ENCODE peak calls at places on chromosomes 2 and 18, in seven cellular contexts. One of them, this sample, is unnamed.

GRCh38 chr18:76817888-76818611 is 4.3 kb upstream of the ZNF236 start:
- DNase-seq in A549: no peak
- DNase-seq in AG04449: no peak
- DNase-seq in astrocyte of the cerebellum: no peak
- DNase-seq in pancreas: peak
- DNase-seq in BE2C: no peak
- DNase-seq in HCT116: no peak
- DNase-seq in this sample: no peak

GRCh38 chr2:70140978-70141753 is 49.7 kb downstream of the C2orf42 start:
- DNase-seq in A549: no peak
- DNase-seq in AG04449: no peak
- DNase-seq in astrocyte of the cerebellum: no peak
- DNase-seq in pancreas: peak
- DNase-seq in BE2C: peak
- DNase-seq in HCT116: peak
- DNase-seq in this sample: no peak

GRCh38 chr2:3427272-3427671 is 47.8 kb downstream of the TRAPPC12 start:
- DNase-seq in A549: no peak
- DNase-seq in AG04449: no peak
- DNase-seq in astrocyte of the cerebellum: no peak
- DNase-seq in pancreas: no peak
- DNase-seq in BE2C: no peak
- DNase-seq in HCT116: no peak
- DNase-seq in this sample: no peak

GRCh38 chr2:73106791-73107190 is 6.0 kb downstream of the RAB11FIP5 start:
- DNase-seq in A549: no peak
- DNase-seq in AG04449: no peak
- DNase-seq in astrocyte of the cerebellum: no peak
- DNase-seq in pancreas: no peak
- DNase-seq in BE2C: no peak
- DNase-seq in HCT116: no peak
- DNase-seq in this sample: no peak

GRCh38 chr2:240565267-240566202 is 2.7 kb upstream of the RNPEPL1 start:
- DNase-seq in A549: peak
- DNase-seq in AG04449: no peak
- DNase-seq in astrocyte of the cerebellum: no peak
- DNase-seq in pancreas: peak
- DNase-seq in BE2C: peak
- DNase-seq in HCT116: peak
- DNase-seq in this sample: no peak

GRCh38 chr2:34849827-34850226 is 1250.7 kb upstream of the FAM98A start:
- DNase-seq in A549: no peak
- DNase-seq in AG04449: no peak
- DNase-seq in astrocyte of the cerebellum: no peak
- DNase-seq in pancreas: no peak
- DNase-seq in BE2C: no peak
- DNase-seq in HCT116: no peak
- DNase-seq in this sample: no peak

GRCh38 chr18:3449702-3450357 is at the start of gene TGIF1:
- DNase-seq in A549: no peak
- DNase-seq in AG04449: no peak
- DNase-seq in astrocyte of the cerebellum: no peak
- DNase-seq in pancreas: peak
- DNase-seq in BE2C: no peak
- DNase-seq in HCT116: peak
- DNase-seq in this sample: peak

GRCh38 chr2:139652385-139652784 is 872.2 kb upstream of the NXPH2 start:
- DNase-seq in A549: no peak
- DNase-seq in AG04449: no peak
- DNase-seq in astrocyte of the cerebellum: no peak
- DNase-seq in pancreas: no peak
- DNase-seq in BE2C: no peak
- DNase-seq in HCT116: peak
- DNase-seq in this sample: no peak

GRCh38 chr2:230423851-230424458 is 8.0 kb downstream of the SP100 start:
- DNase-seq in A549: no peak
- DNase-seq in AG04449: no peak
- DNase-seq in astrocyte of the cerebellum: no peak
- DNase-seq in pancreas: peak
- DNase-seq in BE2C: no peak
- DNase-seq in HCT116: no peak
- DNase-seq in this sample: no peak

GRCh38 chr2:116915673-116916072 is 898.8 kb upstream of the DDX18 start:
- DNase-seq in A549: no peak
- DNase-seq in AG04449: no peak
- DNase-seq in astrocyte of the cerebellum: no peak
- DNase-seq in pancreas: no peak
- DNase-seq in BE2C: no peak
- DNase-seq in HCT116: no peak
- DNase-seq in this sample: no peak

GRCh38 chr2:41707790-41708451 is 339.9 kb upstream of the PKDCC start:
- DNase-seq in A549: no peak
- DNase-seq in AG04449: no peak
- DNase-seq in astrocyte of the cerebellum: no peak
- DNase-seq in pancreas: no peak
- DNase-seq in BE2C: no peak
- DNase-seq in HCT116: no peak
- DNase-seq in this sample: no peak

GRCh38 chr2:41706261-41706660 is 341.6 kb upstream of the PKDCC start:
- DNase-seq in A549: no peak
- DNase-seq in AG04449: no peak
- DNase-seq in astrocyte of the cerebellum: no peak
- DNase-seq in pancreas: no peak
- DNase-seq in BE2C: no peak
- DNase-seq in HCT116: no peak
- DNase-seq in this sample: no peak

GRCh38 chr2:41709702-41710599 is 337.9 kb upstream of the PKDCC start:
- DNase-seq in A549: no peak
- DNase-seq in AG04449: no peak
- DNase-seq in astrocyte of the cerebellum: no peak
- DNase-seq in pancreas: no peak
- DNase-seq in BE2C: no peak
- DNase-seq in HCT116: no peak
- DNase-seq in this sample: no peak

GRCh38 chr2:41703123-41703522 is 344.7 kb upstream of the PKDCC start:
- DNase-seq in A549: no peak
- DNase-seq in AG04449: no peak
- DNase-seq in astrocyte of the cerebellum: no peak
- DNase-seq in pancreas: no peak
- DNase-seq in BE2C: no peak
- DNase-seq in HCT116: no peak
- DNase-seq in this sample: no peak

GRCh38 chr2:41705634-41706033 is 342.2 kb upstream of the PKDCC start:
- DNase-seq in A549: no peak
- DNase-seq in AG04449: no peak
- DNase-seq in astrocyte of the cerebellum: no peak
- DNase-seq in pancreas: no peak
- DNase-seq in BE2C: no peak
- DNase-seq in HCT116: no peak
- DNase-seq in this sample: no peak
- TF ChIP-seq CTCF in A549: no peak
- TF ChIP-seq CTCF in AG04449: no peak
- TF ChIP-seq CTCF in astrocyte of the cerebellum: no peak
- TF ChIP-seq CTCF in pancreas: no peak
- TF ChIP-seq CTCF in BE2C: no peak
- TF ChIP-seq CTCF in HCT116: no peak
- TF ChIP-seq CTCF in this sample: no peak

GRCh38 chr2:108377411-108377810 is 343 bp upstream of the SULT1C4 start:
- DNase-seq in A549: no peak
- DNase-seq in AG04449: no peak
- DNase-seq in astrocyte of the cerebellum: peak
- DNase-seq in pancreas: no peak
- DNase-seq in BE2C: no peak
- DNase-seq in HCT116: no peak
- DNase-seq in this sample: peak
- H3K4me3 ChIP-seq in A549: no peak
- H3K4me3 ChIP-seq in AG04449: no peak
- H3K4me3 ChIP-seq in astrocyte of the cerebellum: no peak
- H3K4me3 ChIP-seq in pancreas: peak
- H3K4me3 ChIP-seq in BE2C: peak
- H3K4me3 ChIP-seq in HCT116: no peak
- H3K4me3 ChIP-seq in this sample: no peak

GRCh38 chr2:157601807-157602206 is 26.9 kb downstream of the ACVR1C start:
- DNase-seq in A549: no peak
- DNase-seq in AG04449: no peak
- DNase-seq in astrocyte of the cerebellum: no peak
- DNase-seq in pancreas: no peak
- DNase-seq in BE2C: no peak
- DNase-seq in HCT116: no peak
- DNase-seq in this sample: no peak

GRCh38 chr2:157592983-157593382 is 35.7 kb downstream of the ACVR1C start:
- DNase-seq in A549: no peak
- DNase-seq in AG04449: no peak
- DNase-seq in astrocyte of the cerebellum: no peak
- DNase-seq in pancreas: no peak
- DNase-seq in BE2C: no peak
- DNase-seq in HCT116: no peak
- DNase-seq in this sample: no peak

GRCh38 chr2:157593411-157593810 is 35.3 kb downstream of the ACVR1C start:
- DNase-seq in A549: no peak
- DNase-seq in AG04449: no peak
- DNase-seq in astrocyte of the cerebellum: no peak
- DNase-seq in pancreas: no peak
- DNase-seq in BE2C: no peak
- DNase-seq in HCT116: no peak
- DNase-seq in this sample: no peak

GRCh38 chr2:157592374-157592773 is 36.3 kb downstream of the ACVR1C start:
- DNase-seq in A549: no peak
- DNase-seq in AG04449: no peak
- DNase-seq in astrocyte of the cerebellum: no peak
- DNase-seq in pancreas: no peak
- DNase-seq in BE2C: no peak
- DNase-seq in HCT116: no peak
- DNase-seq in this sample: no peak

DNA sequence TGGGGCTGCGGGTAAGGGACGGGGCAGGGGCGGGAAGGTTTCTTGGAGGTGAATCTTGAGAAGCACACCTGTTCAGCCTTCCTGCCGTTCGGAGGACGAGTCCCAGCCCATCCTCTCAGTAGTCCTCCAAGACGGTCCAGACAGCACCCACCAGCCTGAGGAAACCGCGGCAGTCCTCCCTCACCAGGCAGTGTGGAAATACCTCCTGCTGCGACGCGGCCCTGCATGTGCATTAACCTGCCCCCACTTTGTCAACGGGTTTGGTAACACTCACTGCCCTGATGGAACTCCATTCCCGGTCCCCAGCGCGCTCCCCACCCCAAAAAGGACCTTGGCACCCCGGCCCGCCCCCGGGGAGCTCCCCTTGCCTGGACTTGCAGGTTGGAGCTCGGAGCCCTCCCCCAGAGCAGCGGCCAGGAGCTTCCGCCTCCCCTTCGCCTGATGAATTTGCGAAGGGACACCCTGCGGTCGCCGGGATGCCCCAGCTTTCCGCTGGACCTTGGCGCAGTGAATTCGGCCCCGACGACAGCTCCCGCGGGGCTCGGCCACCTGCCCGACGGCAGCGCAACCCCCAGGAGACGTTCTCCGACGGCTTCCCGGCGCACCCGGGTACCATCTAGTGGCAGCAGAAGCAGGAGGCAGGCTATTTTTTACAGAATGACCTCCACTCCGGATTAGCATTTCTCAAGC is 31.5 kb downstream of the ACVR1C start:
- DNase-seq in A549: peak
- DNase-seq in AG04449: no peak
- DNase-seq in astrocyte of the cerebellum: no peak
- DNase-seq in pancreas: peak
- DNase-seq in BE2C: peak
- DNase-seq in HCT116: no peak
- DNase-seq in this sample: peak
- TF ChIP-seq CTCF in A549: peak
- TF ChIP-seq CTCF in AG04449: peak
- TF ChIP-seq CTCF in astrocyte of the cerebellum: peak
- TF ChIP-seq CTCF in pancreas: peak
- TF ChIP-seq CTCF in BE2C: peak
- TF ChIP-seq CTCF in HCT116: no peak
- TF ChIP-seq CTCF in this sample: peak

GRCh38 chr2:207772081-207772843 is 2.6 kb upstream of the FZD5 start:
- DNase-seq in A549: no peak
- DNase-seq in AG04449: no peak
- DNase-seq in astrocyte of the cerebellum: no peak
- DNase-seq in pancreas: peak
- DNase-seq in BE2C: no peak
- DNase-seq in HCT116: no peak
- DNase-seq in this sample: no peak
- H3K4me3 ChIP-seq in A549: no peak
- H3K4me3 ChIP-seq in AG04449: no peak
- H3K4me3 ChIP-seq in astrocyte of the cerebellum: no peak
- H3K4me3 ChIP-seq in pancreas: no peak
- H3K4me3 ChIP-seq in BE2C: no peak
- H3K4me3 ChIP-seq in HCT116: no peak
- H3K4me3 ChIP-seq in this sample: no peak

DNA sequence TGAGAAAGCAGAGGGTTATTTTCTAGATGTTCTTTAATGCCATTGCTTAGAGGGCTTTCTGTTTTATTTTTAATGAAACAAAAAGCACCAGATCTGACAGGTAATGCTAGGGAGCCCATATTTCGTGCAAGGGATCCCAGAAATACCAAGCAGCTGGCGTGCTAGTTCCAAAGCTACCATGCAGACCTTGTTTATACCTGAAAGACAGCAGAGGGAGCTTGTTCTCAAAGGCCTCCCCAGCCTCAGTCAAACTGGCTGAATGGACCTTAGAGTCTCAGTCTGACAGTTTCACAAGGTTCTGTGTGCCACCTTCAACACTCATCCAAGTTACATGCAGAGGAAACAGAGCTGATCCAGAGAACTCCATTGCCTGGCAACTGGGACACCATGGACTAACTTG is 48.6 kb downstream of the GALNT14 start:
- DNase-seq in A549: no peak
- DNase-seq in AG04449: no peak
- DNase-seq in astrocyte of the cerebellum: no peak
- DNase-seq in pancreas: no peak
- DNase-seq in BE2C: no peak
- DNase-seq in HCT116: no peak
- DNase-seq in this sample: no peak
- TF ChIP-seq CTCF in A549: no peak
- TF ChIP-seq CTCF in AG04449: no peak
- TF ChIP-seq CTCF in astrocyte of the cerebellum: no peak
- TF ChIP-seq CTCF in pancreas: no peak
- TF ChIP-seq CTCF in BE2C: no peak
- TF ChIP-seq CTCF in HCT116: no peak
- TF ChIP-seq CTCF in this sample: no peak

This sample was measured in foreskin fibroblast.